ENCODE peak calls at places on chromosomes 2 and 18, in eight cellular contexts. B is PC-3; H is GM23248; V is A549; Q is CD8-positive, alpha-beta T cell; K is ovary; N is adrenal gland; M is AG09309. E is an unnamed sample.

GRCh38 chr2:230933521-230934180 is 8.6 kb upstream of the GPR55 start:
- DNase-seq in B (no peak), V (no peak), H (no peak), M (no peak), Q (no peak), N (no peak), K (no peak), E (no peak)

GRCh38 chr2:240794178-240794721 is 25.8 kb downstream of the KIF1A start:
- DNase-seq in K (peak), Q (no peak), H (no peak), V (no peak), B (no peak), M (no peak), N (no peak), E (no peak)

GRCh38 chr2:180356676-180357075 is 349.6 kb upstream of the CWC22 start:
- DNase-seq in K (no peak), V (no peak), B (no peak), Q (no peak), M (no peak), N (no peak), H (no peak), E (no peak)

GRCh38 chr2:191333911-191334357 is 88.7 kb downstream of the MYO1B start:
- DNase-seq in K (no peak), N (no peak), Q (no peak), H (peak), V (no peak), B (no peak), M (peak), E (no peak)

GRCh38 chr2:221649045-221649444 is 76.9 kb upstream of the EPHA4 start:
- DNase-seq in N (peak), Q (no peak), M (no peak), V (no peak), K (no peak), H (peak), B (no peak), E (no peak)

GRCh38 chr18:3455090-3455640 is 5.2 kb downstream of the TGIF1 start:
- DNase-seq in N (no peak), M (no peak), B (no peak), K (no peak), H (no peak), V (no peak), Q (no peak), E (no peak)

GRCh38 chr2:219387284-219388126 is at the start of gene DNPEP:
- DNase-seq in N (peak), V (peak), H (peak), B (peak), Q (peak), M (peak), K (peak), E (peak)

GRCh38 chr2:215851091-215851490 is 162.3 kb downstream of the MREG start:
- DNase-seq in V (no peak), K (no peak), M (no peak), N (no peak), B (peak), H (peak), Q (no peak), E (no peak)

GRCh38 chr2:240405133-240405532 is 30.3 kb upstream of the GPC1 start:
- DNase-seq in V (no peak), H (no peak), K (no peak), Q (no peak), M (no peak), B (no peak), N (no peak), E (no peak)

GRCh38 chr2:5692561-5693287 is 540 bp downstream of the SOX11 start:
- DNase-seq in H (peak), K (no peak), M (no peak), B (no peak), V (no peak), Q (no peak), N (no peak), E (no peak)

GRCh38 chr2:168997794-168998193 is 33.3 kb downstream of the ABCB11 start:
- DNase-seq in M (no peak), K (no peak), N (no peak), V (no peak), Q (no peak), B (no peak), H (no peak), E (no peak)

GRCh38 chr2:234625626-234626253 is 128.9 kb upstream of the ARL4C start:
- DNase-seq in N (no peak), B (no peak), V (no peak), H (no peak), M (no peak), K (no peak), Q (peak), E (no peak)

GRCh38 chr2:107248932-107249331 is 363.0 kb upstream of the ST6GAL2 start:
- DNase-seq in Q (no peak), V (no peak), M (no peak), K (no peak), H (no peak), B (no peak), N (no peak), E (no peak)

GRCh38 chr18:13222371-13223281 is 4.1 kb downstream of the LDLRAD4 start:
- DNase-seq in K (peak), B (peak), V (no peak), M (no peak), Q (no peak), H (peak), N (peak), E (no peak)

GRCh38 chr2:101116841-101117552 is 34.2 kb downstream of the TBC1D8 start:
- DNase-seq in N (no peak), B (no peak), V (no peak), M (no peak), K (no peak), H (no peak), Q (no peak), E (no peak)

GRCh38 chr18:58858591-58859468 is 5.8 kb upstream of the ZNF532 start:
- DNase-seq in K (no peak), H (peak), M (no peak), N (peak), B (no peak), V (no peak), Q (no peak), E (no peak)

GRCh38 chr2:234963785-234964615 is 12.2 kb downstream of the SH3BP4 start:
- DNase-seq in K (no peak), B (peak), H (peak), Q (no peak), V (no peak), M (no peak), N (peak), E (no peak)

GRCh38 chr2:20391951-20392699 is 41.5 kb upstream of the PUM2 start:
- DNase-seq in Q (no peak), H (peak), V (peak), N (peak), M (no peak), K (no peak), B (peak), E (no peak)

GRCh38 chr18:55440988-55441387 is 147.0 kb downstream of the TCF4 start:
- DNase-seq in V (no peak), B (no peak), Q (no peak), K (no peak), H (no peak), N (no peak), M (no peak), E (no peak)

GRCh38 chr18:55444496-55444895 is 143.5 kb downstream of the TCF4 start:
- DNase-seq in N (no peak), M (no peak), H (no peak), K (no peak), V (no peak), Q (no peak), B (no peak), E (no peak)

GRCh38 chr18:55439036-55439435 is 149.0 kb downstream of the TCF4 start:
- DNase-seq in M (no peak), V (no peak), Q (no peak), B (no peak), N (no peak), K (no peak), H (no peak), E (no peak)

GRCh38 chr18:55446996-55447671 is 140.9 kb downstream of the TCF4 start:
- DNase-seq in Q (no peak), M (no peak), N (no peak), V (no peak), H (no peak), B (no peak), K (no peak), E (no peak)

DNA sequence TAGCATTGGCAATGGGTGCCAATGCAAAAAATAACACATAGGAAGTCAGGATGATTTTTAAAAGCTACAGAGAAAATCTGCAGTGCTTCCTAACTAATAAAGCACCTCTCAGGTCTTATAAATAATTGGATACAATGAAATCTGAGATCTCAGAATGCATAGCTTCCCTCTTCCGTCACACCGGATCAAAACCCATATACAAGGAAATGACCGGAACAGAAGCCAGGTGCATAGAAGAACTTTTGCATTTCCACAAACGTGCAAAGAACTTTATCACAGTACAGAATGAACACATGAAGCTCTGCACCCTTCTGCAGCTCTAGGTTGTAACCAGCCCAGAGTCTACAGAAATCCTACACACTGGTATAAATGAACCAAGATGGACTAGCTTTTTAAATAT is 145.4 kb downstream of the TCF4 start:
- DNase-seq in H (no peak), Q (no peak), B (no peak), M (no peak), N (no peak), V (no peak), K (no peak), E (no peak)
- H3K4me3 ChIP-seq in H (no peak), Q (no peak), B (no peak), M (no peak), N (no peak), V (no peak), K (no peak), E (no peak)

GRCh38 chr2:44952143-44952805 is 10.8 kb downstream of the SIX3 start:
- DNase-seq in N (peak), K (no peak), H (peak), M (no peak), Q (no peak), B (peak), V (peak), E (no peak)
- H3K4me3 ChIP-seq in N (no peak), K (no peak), H (peak), M (peak), Q (peak), B (no peak), V (peak), E (no peak)

GRCh38 chr18:64592246-64592645 is 443.4 kb upstream of the LINC00305 start:
- DNase-seq in B (no peak), V (no peak), Q (no peak), M (no peak), N (no peak), H (no peak), K (no peak), E (no peak)
- H3K4me3 ChIP-seq in B (no peak), V (no peak), Q (no peak), M (no peak), N (no peak), H (no peak), K (no peak), E (no peak)

DNA sequence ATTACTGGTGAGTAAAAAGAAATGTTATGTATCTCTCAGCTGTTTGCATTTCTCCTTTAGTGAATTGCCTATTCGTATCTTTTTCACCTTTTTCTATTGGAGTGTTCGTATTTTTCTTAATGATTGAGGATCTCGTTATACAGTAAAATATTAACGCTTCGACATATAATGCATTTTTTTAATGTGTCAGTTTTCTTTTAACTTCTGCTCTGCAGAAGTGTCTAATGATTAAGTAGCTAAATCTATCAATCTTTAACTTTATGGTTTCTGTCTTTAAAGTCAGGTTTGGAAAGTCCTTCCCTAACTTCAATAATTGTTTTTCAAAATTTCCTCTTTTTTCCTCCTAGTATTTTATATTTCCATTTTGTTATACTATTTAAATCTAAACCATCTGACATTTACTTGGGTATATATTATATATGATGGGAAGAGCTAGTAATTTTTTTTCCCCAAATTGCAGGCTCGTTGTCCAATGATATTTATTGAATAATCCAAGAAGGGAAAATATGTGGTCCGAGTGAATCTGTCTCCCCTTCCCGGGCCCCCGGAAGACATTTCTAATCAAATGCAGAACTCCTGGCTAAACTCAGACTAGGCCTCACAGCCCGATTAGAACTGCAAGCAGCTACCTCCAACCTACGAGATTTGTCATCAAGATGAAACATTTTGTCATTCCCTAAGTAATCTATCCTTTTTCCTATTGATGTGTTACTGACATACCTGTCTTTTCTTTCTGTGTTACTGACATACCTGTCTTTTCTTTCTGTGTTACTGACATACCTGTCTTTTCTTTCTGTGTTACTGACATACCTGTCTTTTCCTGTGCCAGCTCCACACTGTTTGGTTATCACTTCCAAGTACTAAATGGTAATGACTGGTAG is 17.2 kb downstream of the PCBP1 start:
- DNase-seq in V (no peak), K (peak), Q (no peak), N (peak), B (no peak), H (peak), M (no peak), E (no peak)
- H3K4me3 ChIP-seq in V (no peak), K (no peak), Q (peak), N (no peak), B (no peak), H (peak), M (no peak), E (peak)

E was measured in CD8-positive, alpha-beta memory T cell.